ENCODE peak calls at places on chromosomes 7 and 10, in five cellular contexts. V, A, N, U and D are unnamed samples.

GRCh38 chr10:101939273-101939635 is 95.7 kb upstream of the KCNIP2 start:
- DNase-seq in A (peak), N (no peak), U (no peak), V (no peak), D (no peak)

GRCh38 chr10:617471-617870 is 72.0 kb downstream of the DIP2C start:
- DNase-seq in A (no peak), N (no peak), V (no peak), U (no peak), D (no peak)

GRCh38 chr10:580796-581195 is 108.7 kb downstream of the DIP2C start:
- DNase-seq in N (no peak), U (no peak), A (peak), V (no peak), D (no peak)

GRCh38 chr7:45589061-45589460 is 14.9 kb downstream of the ADCY1 start:
- DNase-seq in V (no peak), U (no peak), N (no peak), A (no peak), D (no peak)

GRCh38 chr10:10873915-10874314 is 143.8 kb upstream of the CELF2 start:
- DNase-seq in N (no peak), V (no peak), A (no peak), U (no peak), D (no peak)

GRCh38 chr10:110681023-110681681 is 37.0 kb downstream of the RBM20 start:
- DNase-seq in N (peak), A (peak), V (no peak), U (no peak), D (no peak)

GRCh38 chr10:30534465-30535144 is 94.9 kb downstream of the LYZL2 start:
- DNase-seq in A (peak), U (no peak), N (peak), V (peak), D (no peak)

GRCh38 chr7:20783716-20784310 is 2.9 kb downstream of the SP8 start:
- DNase-seq in N (no peak), V (no peak), A (peak), U (no peak), D (no peak)

GRCh38 chr7:80453699-80454340 is 58.0 kb downstream of the GNAT3 start:
- DNase-seq in N (no peak), U (no peak), V (peak), A (peak), D (no peak)